ENCODE peak calls at places on chromosomes 5 and 9, in four cellular contexts. N is activated effector memory CD4-positive, alpha-beta T cell treated with Interleukin-2 at 50 U/mL for 16 hours; U is HCEC 1CT; Y is GDM1. J is an unnamed sample.
A peak's percentile ranks its signal among the peaks of the same experiment; 100 is the strongest.

GRCh38 chr9:131598121-131598520 is 52.8 kb downstream of the PRRT1B start:
- DNase-seq in N (no peak), U (no peak), Y (no peak), J (no peak)

GRCh38 chr5:120219988-120220387 is 244.1 kb upstream of the PRR16 start:
- DNase-seq in N (no peak), U (no peak), Y (no peak), J (no peak)

GRCh38 chr5:143376911-143377838 is 26.3 kb downstream of the NR3C1 start:
- DNase-seq in N (no peak), U (peak; percentile 44), Y (no peak), J (no peak)

GRCh38 chr9:130461218-130461630 is 16.5 kb downstream of the ASS1 start:
- DNase-seq in N (peak; percentile 44), U (no peak), Y (peak; percentile 39), J (no peak)

GRCh38 chr5:18091758-18092157 is 457.5 kb downstream of the TAF11L14 start:
- DNase-seq in N (no peak), U (no peak), Y (no peak), J (no peak)

GRCh38 chr5:139776856-139777255 is 18.8 kb upstream of the PSD2 start:
- DNase-seq in N (no peak), U (no peak), Y (no peak), J (no peak)

GRCh38 chr9:23434654-23435053 is 391.4 kb downstream of the ELAVL2 start:
- DNase-seq in N (no peak), U (no peak), Y (no peak), J (no peak)

GRCh38 chr9:131276891-131277672 is 772 bp upstream of the FAM78A start:
- DNase-seq in N (no peak), U (no peak), Y (no peak), J (no peak)

GRCh38 chr9:120891255-120891954 is 14.4 kb upstream of the PHF19 start:
- DNase-seq in N (peak; percentile 65), U (peak; percentile 80), Y (no peak), J (no peak)